ENCODE peak calls at places on chromosomes 2 and 18, in eight cellular contexts. One of them, this sample, is unnamed. For H3K36me3, the result is how much of the 10 kb centered on the place peaks cover.

GRCh38 chr2:54634564-54635511 is 88.6 kb upstream of the EML6 start:
- DNase-seq in MM.1S: peak
- DNase-seq in HepG2: no peak
- DNase-seq in PC-3: no peak
- DNase-seq in IMR-90: peak
- DNase-seq in neuronal stem cell: no peak
- DNase-seq in mesenchymal stem cell: peak
- DNase-seq in Karpas-422: no peak
- DNase-seq in this sample: peak

GRCh38 chr2:151071382-151071781 is 190.3 kb downstream of the RBM43 start:
- DNase-seq in PC-3: peak
- DNase-seq in MM.1S: no peak
- DNase-seq in Karpas-422: peak
- DNase-seq in neuronal stem cell: no peak
- DNase-seq in HepG2: no peak
- DNase-seq in IMR-90: peak
- DNase-seq in mesenchymal stem cell: peak
- DNase-seq in this sample: peak

GRCh38 chr2:71292159-71292558 is 39.4 kb upstream of the ZNF638 start:
- DNase-seq in PC-3: no peak
- DNase-seq in mesenchymal stem cell: no peak
- DNase-seq in MM.1S: no peak
- DNase-seq in Karpas-422: no peak
- DNase-seq in HepG2: no peak
- DNase-seq in IMR-90: no peak
- DNase-seq in neuronal stem cell: no peak
- DNase-seq in this sample: no peak

GRCh38 chr2:127951031-127951430 is 65.3 kb upstream of the AMMECR1L start:
- DNase-seq in IMR-90: peak
- DNase-seq in neuronal stem cell: no peak
- DNase-seq in Karpas-422: no peak
- DNase-seq in PC-3: peak
- DNase-seq in HepG2: no peak
- DNase-seq in mesenchymal stem cell: peak
- DNase-seq in MM.1S: no peak
- DNase-seq in this sample: no peak

GRCh38 chr2:75431757-75432156 is 129.0 kb downstream of the EVA1A start:
- DNase-seq in mesenchymal stem cell: peak
- DNase-seq in Karpas-422: peak
- DNase-seq in PC-3: peak
- DNase-seq in MM.1S: no peak
- DNase-seq in HepG2: no peak
- DNase-seq in IMR-90: no peak
- DNase-seq in neuronal stem cell: no peak
- DNase-seq in this sample: no peak

GRCh38 chr2:101741775-101742520 is 44.4 kb downstream of the MAP4K4 start:
- DNase-seq in Karpas-422: no peak
- DNase-seq in IMR-90: no peak
- DNase-seq in HepG2: no peak
- DNase-seq in mesenchymal stem cell: peak
- DNase-seq in PC-3: no peak
- DNase-seq in MM.1S: no peak
- DNase-seq in neuronal stem cell: peak
- DNase-seq in this sample: no peak

GRCh38 chr2:114940785-114941458 is 498.5 kb downstream of the DPP10 start:
- DNase-seq in HepG2: no peak
- DNase-seq in PC-3: no peak
- DNase-seq in IMR-90: no peak
- DNase-seq in mesenchymal stem cell: no peak
- DNase-seq in MM.1S: no peak
- DNase-seq in neuronal stem cell: no peak
- DNase-seq in Karpas-422: no peak
- DNase-seq in this sample: no peak

GRCh38 chr2:6812857-6813530 is 52.7 kb downstream of the CMPK2 start:
- DNase-seq in neuronal stem cell: no peak
- DNase-seq in IMR-90: no peak
- DNase-seq in HepG2: no peak
- DNase-seq in PC-3: no peak
- DNase-seq in mesenchymal stem cell: no peak
- DNase-seq in Karpas-422: peak
- DNase-seq in MM.1S: no peak
- DNase-seq in this sample: no peak

DNA sequence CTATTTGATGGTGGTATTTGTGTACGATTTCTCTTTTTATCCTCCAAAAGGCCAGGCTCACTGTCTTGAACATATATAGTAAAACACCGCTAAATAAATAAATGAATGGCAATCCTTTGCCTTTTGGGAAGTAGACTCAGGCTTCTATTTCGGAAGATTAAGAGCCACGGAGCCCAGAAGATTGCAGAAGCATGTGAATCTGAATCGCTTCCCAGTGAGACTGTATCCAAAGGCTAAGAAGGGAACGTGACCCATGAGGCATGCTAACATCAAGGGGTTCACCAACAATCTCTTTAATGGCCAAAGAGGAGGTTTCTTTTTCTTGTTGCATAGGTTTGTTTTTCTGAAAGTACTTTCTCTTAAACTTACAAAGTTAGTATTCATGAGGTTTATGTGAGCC is 70.0 kb upstream of the DNMT3A start:
- DNase-seq in mesenchymal stem cell: no peak
- DNase-seq in IMR-90: no peak
- DNase-seq in PC-3: no peak
- DNase-seq in neuronal stem cell: no peak
- DNase-seq in HepG2: no peak
- DNase-seq in MM.1S: no peak
- DNase-seq in Karpas-422: no peak
- DNase-seq in this sample: no peak
- H3K4me3 ChIP-seq in mesenchymal stem cell: no peak
- H3K4me3 ChIP-seq in IMR-90: no peak
- H3K4me3 ChIP-seq in PC-3: no peak
- H3K4me3 ChIP-seq in neuronal stem cell: no peak
- H3K4me3 ChIP-seq in HepG2: no peak
- H3K4me3 ChIP-seq in MM.1S: no peak
- H3K4me3 ChIP-seq in Karpas-422: no peak
- H3K4me3 ChIP-seq in this sample: no peak

DNA sequence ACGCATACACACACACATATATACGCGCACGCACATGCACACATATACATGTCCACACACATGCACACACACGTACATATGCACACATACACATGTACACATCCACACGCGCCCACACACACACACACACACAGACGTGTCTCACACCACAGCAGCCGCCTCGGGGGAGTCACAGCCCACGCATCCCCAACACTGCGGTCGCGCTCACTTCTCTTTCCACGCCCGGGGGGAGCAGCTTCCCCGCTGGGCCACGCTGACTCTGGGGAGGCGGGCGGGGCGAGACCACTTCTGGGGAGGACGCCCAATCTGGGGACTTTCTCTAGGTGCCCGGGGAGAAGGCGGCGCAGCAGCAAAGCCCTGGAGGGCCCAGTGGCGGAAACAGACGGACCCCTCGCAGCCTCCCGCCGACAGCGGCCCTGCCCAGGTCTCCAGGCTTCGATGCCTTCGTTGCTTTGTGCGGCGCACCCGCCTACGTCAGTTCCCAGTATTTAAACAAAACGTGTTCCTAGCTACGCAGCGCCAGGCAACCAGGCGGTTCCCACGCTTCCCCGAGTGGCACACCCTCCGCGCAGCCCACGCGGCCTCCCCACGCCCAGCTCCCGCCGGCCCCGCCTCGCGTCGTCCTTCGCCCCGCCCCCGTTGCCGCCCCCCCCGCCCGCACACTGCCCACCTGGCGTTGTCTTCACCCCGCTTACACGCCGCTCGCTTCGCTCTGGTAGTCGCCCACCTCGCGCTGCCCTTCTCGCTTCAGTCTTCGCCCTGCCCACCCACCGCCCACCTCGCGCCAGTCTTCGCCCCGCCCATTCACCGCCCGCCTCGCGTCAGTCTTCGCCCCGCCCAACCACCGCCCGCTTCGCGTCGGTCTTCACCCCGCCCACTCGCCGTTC is 810 bp upstream of the RBFA start:
- DNase-seq in PC-3: peak
- DNase-seq in mesenchymal stem cell: peak
- DNase-seq in MM.1S: peak
- DNase-seq in HepG2: no peak
- DNase-seq in IMR-90: peak
- DNase-seq in neuronal stem cell: no peak
- DNase-seq in Karpas-422: peak
- DNase-seq in this sample: no peak
- H3K9ac ChIP-seq in PC-3: peak
- H3K9ac ChIP-seq in mesenchymal stem cell: peak
- H3K9ac ChIP-seq in MM.1S: peak
- H3K9ac ChIP-seq in HepG2: peak
- H3K9ac ChIP-seq in IMR-90: peak
- H3K9ac ChIP-seq in neuronal stem cell: peak
- H3K9ac ChIP-seq in Karpas-422: peak
- H3K9ac ChIP-seq in this sample: peak

DNA sequence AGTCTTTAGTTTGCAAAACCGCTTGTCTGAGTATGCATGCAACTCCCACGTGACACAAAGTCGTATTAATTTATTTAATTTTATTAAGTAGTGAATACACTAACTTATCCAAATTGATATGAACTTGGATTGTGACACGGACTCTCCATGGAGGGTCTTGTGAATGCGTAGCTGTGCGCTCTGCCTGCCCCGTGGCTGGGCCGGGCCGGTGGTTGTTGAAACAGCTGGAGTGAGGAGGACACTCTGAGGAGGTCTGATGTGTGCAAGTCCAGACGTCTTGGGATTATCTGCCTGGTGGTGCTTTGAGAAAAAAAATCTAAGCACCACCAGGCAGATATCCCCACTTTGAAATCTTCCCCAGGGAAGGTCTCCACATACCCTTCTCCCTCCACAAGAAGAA is 41.0 kb upstream of the RBM44 start:
- DNase-seq in neuronal stem cell: no peak
- DNase-seq in IMR-90: no peak
- DNase-seq in MM.1S: no peak
- DNase-seq in HepG2: no peak
- DNase-seq in mesenchymal stem cell: no peak
- DNase-seq in PC-3: no peak
- DNase-seq in Karpas-422: no peak
- DNase-seq in this sample: no peak
- H3K36me3 ChIP-seq in neuronal stem cell: half or more
- H3K36me3 ChIP-seq in IMR-90: under half
- H3K36me3 ChIP-seq in MM.1S: under half
- H3K36me3 ChIP-seq in HepG2: half or more
- H3K36me3 ChIP-seq in mesenchymal stem cell: under half
- H3K36me3 ChIP-seq in PC-3: half or more
- H3K36me3 ChIP-seq in Karpas-422: under half
- H3K36me3 ChIP-seq in this sample: half or more

GRCh38 chr2:25218134-25218533 is 49.8 kb upstream of the POMC start:
- DNase-seq in PC-3: no peak
- DNase-seq in MM.1S: no peak
- DNase-seq in neuronal stem cell: no peak
- DNase-seq in mesenchymal stem cell: no peak
- DNase-seq in Karpas-422: no peak
- DNase-seq in HepG2: no peak
- DNase-seq in IMR-90: no peak
- DNase-seq in this sample: no peak

GRCh38 chr2:25219621-25220020 is 51.2 kb upstream of the POMC start:
- DNase-seq in PC-3: no peak
- DNase-seq in HepG2: no peak
- DNase-seq in IMR-90: no peak
- DNase-seq in neuronal stem cell: no peak
- DNase-seq in MM.1S: no peak
- DNase-seq in Karpas-422: no peak
- DNase-seq in mesenchymal stem cell: no peak
- DNase-seq in this sample: no peak

GRCh38 chr2:25213229-25213628 is 44.8 kb upstream of the POMC start:
- DNase-seq in mesenchymal stem cell: no peak
- DNase-seq in Karpas-422: no peak
- DNase-seq in MM.1S: no peak
- DNase-seq in IMR-90: no peak
- DNase-seq in neuronal stem cell: no peak
- DNase-seq in HepG2: no peak
- DNase-seq in PC-3: no peak
- DNase-seq in this sample: no peak

GRCh38 chr2:25215948-25216679 is 47.7 kb upstream of the POMC start:
- DNase-seq in Karpas-422: no peak
- DNase-seq in neuronal stem cell: peak
- DNase-seq in PC-3: no peak
- DNase-seq in IMR-90: no peak
- DNase-seq in mesenchymal stem cell: peak
- DNase-seq in MM.1S: no peak
- DNase-seq in HepG2: no peak
- DNase-seq in this sample: peak

GRCh38 chr2:25215232-25215631 is 46.9 kb upstream of the POMC start:
- DNase-seq in neuronal stem cell: no peak
- DNase-seq in IMR-90: no peak
- DNase-seq in mesenchymal stem cell: no peak
- DNase-seq in HepG2: no peak
- DNase-seq in PC-3: no peak
- DNase-seq in Karpas-422: no peak
- DNase-seq in MM.1S: no peak
- DNase-seq in this sample: no peak
- H3K4me3 ChIP-seq in neuronal stem cell: peak
- H3K4me3 ChIP-seq in IMR-90: no peak
- H3K4me3 ChIP-seq in mesenchymal stem cell: no peak
- H3K4me3 ChIP-seq in HepG2: no peak
- H3K4me3 ChIP-seq in PC-3: no peak
- H3K4me3 ChIP-seq in Karpas-422: no peak
- H3K4me3 ChIP-seq in MM.1S: no peak
- H3K4me3 ChIP-seq in this sample: peak

GRCh38 chr2:33322099-33322498 is 154.3 kb upstream of the RASGRP3 start:
- DNase-seq in HepG2: no peak
- DNase-seq in IMR-90: peak
- DNase-seq in PC-3: no peak
- DNase-seq in MM.1S: no peak
- DNase-seq in Karpas-422: no peak
- DNase-seq in neuronal stem cell: no peak
- DNase-seq in mesenchymal stem cell: peak
- DNase-seq in this sample: peak
- H3K9ac ChIP-seq in HepG2: no peak
- H3K9ac ChIP-seq in IMR-90: no peak
- H3K9ac ChIP-seq in PC-3: no peak
- H3K9ac ChIP-seq in MM.1S: no peak
- H3K9ac ChIP-seq in Karpas-422: no peak
- H3K9ac ChIP-seq in neuronal stem cell: no peak
- H3K9ac ChIP-seq in mesenchymal stem cell: peak
- H3K9ac ChIP-seq in this sample: no peak

DNA sequence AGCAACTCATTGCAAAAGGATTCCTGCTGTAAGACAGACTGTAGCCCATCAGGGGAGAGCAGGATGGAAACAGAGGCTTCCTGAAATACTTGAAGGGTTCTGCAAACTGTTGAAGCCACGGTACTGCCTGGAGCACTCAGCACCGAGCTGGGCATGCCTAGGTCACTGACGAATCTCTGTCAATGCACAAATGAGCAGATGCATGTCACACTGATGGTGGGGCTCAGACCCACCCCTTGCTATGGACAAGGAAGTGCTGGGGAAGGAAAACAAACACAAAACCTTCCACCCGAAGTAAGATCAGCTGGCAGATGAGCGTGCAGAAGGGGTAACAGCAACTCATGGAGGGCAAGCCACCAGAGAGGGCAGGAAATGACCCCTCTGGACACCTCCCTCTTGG is 136.7 kb downstream of the BCL2 start:
- DNase-seq in MM.1S: no peak
- DNase-seq in neuronal stem cell: no peak
- DNase-seq in IMR-90: no peak
- DNase-seq in HepG2: no peak
- DNase-seq in Karpas-422: peak
- DNase-seq in PC-3: no peak
- DNase-seq in mesenchymal stem cell: no peak
- DNase-seq in this sample: no peak
- H3K36me3 ChIP-seq in MM.1S: under half
- H3K36me3 ChIP-seq in neuronal stem cell: under half
- H3K36me3 ChIP-seq in IMR-90: under half
- H3K36me3 ChIP-seq in HepG2: under half
- H3K36me3 ChIP-seq in Karpas-422: under half
- H3K36me3 ChIP-seq in PC-3: under half
- H3K36me3 ChIP-seq in mesenchymal stem cell: under half
- H3K36me3 ChIP-seq in this sample: under half